ENCODE peak calls at places on chromosomes 16 and 17, in five cellular contexts. Q is activated naive CD8-positive, alpha-beta T cell treated with anti-CD3 and anti-CD28 coated beads for 36 hours; Z is lung; W is PC-9; O is stimulated activated CD8-positive, alpha-beta memory T cell treated with anti-CD3 and anti-CD28 coated beads, Interleukin-4, amount 100 ng/mL, for 24 hours. X is an unnamed sample.

GRCh38 chr17:45426561-45426960 is 6.1 kb downstream of the ARHGAP27 start:
- DNase-seq in Q (no peak), Z (no peak), W (no peak), O (no peak), X (no peak)

GRCh38 chr16:31483081-31483480 is at the start of gene SLC5A2:
- DNase-seq in Q (no peak), Z (no peak), W (no peak), O (no peak), X (no peak)

GRCh38 chr17:80647746-80648145 is 103.1 kb downstream of the RPTOR start:
- DNase-seq in Q (peak), Z (no peak), W (no peak), O (no peak), X (no peak)

GRCh38 chr16:17780181-17780580 is 309.4 kb upstream of the XYLT1 start:
- DNase-seq in Q (no peak), Z (no peak), W (no peak), O (no peak), X (no peak)

GRCh38 chr17:38730526-38731379 is 612 bp downstream of the CISD3 start:
- DNase-seq in Q (no peak), Z (peak), W (peak), O (no peak), X (no peak)

GRCh38 chr17:19672009-19672837 is 23.7 kb downstream of the ALDH3A2 start:
- DNase-seq in Q (no peak), Z (peak), W (no peak), O (no peak), X (no peak)

GRCh38 chr17:8941520-8941919 is 24.0 kb downstream of the PIK3R5 start:
- DNase-seq in Q (peak), Z (no peak), W (no peak), O (peak), X (no peak)

GRCh38 chr17:67994827-67995567 is 1.3 kb downstream of the C17orf58 start:
- DNase-seq in Q (no peak), Z (no peak), W (no peak), O (no peak), X (no peak)

GRCh38 chr17:81034168-81034777 is 678 bp upstream of the BAIAP2 start:
- DNase-seq in Q (no peak), Z (no peak), W (no peak), O (no peak), X (no peak)

GRCh38 chr17:80608326-80608725 is 63.7 kb downstream of the RPTOR start:
- DNase-seq in Q (no peak), Z (no peak), W (no peak), O (no peak), X (no peak)

GRCh38 chr16:7345423-7345822 is 12.8 kb downstream of the RBFOX1 start:
- DNase-seq in Q (no peak), Z (no peak), W (no peak), O (no peak), X (no peak)

GRCh38 chr17:44258811-44259351 is 9.1 kb downstream of the SLC4A1 start:
- DNase-seq in Q (no peak), Z (no peak), W (no peak), O (no peak), X (no peak)

GRCh38 chr16:10261077-10261476 is 78.8 kb upstream of the GRIN2A start:
- DNase-seq in Q (no peak), Z (no peak), W (no peak), O (no peak), X (no peak)

GRCh38 chr16:50708373-50709060 is 15.1 kb downstream of the NOD2 start:
- DNase-seq in Q (no peak), Z (no peak), W (no peak), O (no peak), X (no peak)

GRCh38 chr16:10566613-10567012 is 13.8 kb downstream of the EMP2 start:
- DNase-seq in Q (no peak), Z (no peak), W (no peak), O (no peak), X (no peak)

GRCh38 chr17:42067371-42068180 is 17.2 kb upstream of the C17orf113 start:
- DNase-seq in Q (peak), Z (peak), W (peak), O (peak), X (no peak)

GRCh38 chr16:30113031-30113710 is at the start of gene GDPD3:
- DNase-seq in Q (no peak), Z (no peak), W (peak), O (no peak), X (no peak)

GRCh38 chr17:7015587-7016020 is 3.2 kb downstream of the RNASEK start:
- DNase-seq in Q (no peak), Z (no peak), W (no peak), O (no peak), X (peak)

GRCh38 chr17:55295411-55296170 is 30.8 kb downstream of the HLF start:
- DNase-seq in Q (peak), Z (no peak), W (peak), O (peak), X (no peak)

GRCh38 chr17:2943971-2944370 is 119.4 kb downstream of the OR1D5 start:
- DNase-seq in Q (no peak), Z (no peak), W (no peak), O (no peak), X (no peak)

GRCh38 chr16:88356124-88356726 is 26.5 kb upstream of the ZNF469 start:
- DNase-seq in Q (no peak), Z (no peak), W (no peak), O (no peak), X (no peak)

GRCh38 chr17:8479431-8479947 is 43.8 kb downstream of the NDEL1 start:
- DNase-seq in Q (no peak), Z (no peak), W (no peak), O (no peak), X (peak)

GRCh38 chr17:20127660-20128413 is 118.7 kb downstream of the SPECC1 start:
- DNase-seq in Q (no peak), Z (no peak), W (no peak), O (no peak), X (no peak)

GRCh38 chr16:67663877-67664222 is 2.7 kb downstream of the ENKD1 start:
- DNase-seq in Q (no peak), Z (no peak), W (no peak), O (no peak), X (no peak)

GRCh38 chr16:10521681-10522274 is 58.6 kb downstream of the EMP2 start:
- DNase-seq in Q (peak), Z (peak), W (peak), O (peak), X (no peak)

GRCh38 chr17:5545051-5545987 is 39.0 kb downstream of the NLRP1 start:
- DNase-seq in Q (no peak), Z (no peak), W (no peak), O (no peak), X (peak)

GRCh38 chr17:2094891-2095535 is 40.1 kb downstream of the HIC1 start:
- DNase-seq in Q (no peak), Z (peak), W (peak), O (no peak), X (no peak)

GRCh38 chr16:3292604-3293003 is 9.3 kb downstream of the ZNF263 start:
- DNase-seq in Q (no peak), Z (no peak), W (no peak), O (no peak), X (no peak)

GRCh38 chr17:72118588-72119279 is 2.1 kb upstream of the SOX9 start:
- DNase-seq in Q (no peak), Z (peak), W (peak), O (no peak), X (no peak)